ENCODE peak calls at places on chromosomes 5 and 9, in eight cellular contexts. K, C, S, D, I, Q, T and O are unnamed samples.

GRCh38 chr9:36118706-36119105 is 17.8 kb upstream of the GLIPR2 start:
- DNase-seq in K (no peak), C (no peak), S (no peak), D (no peak), I (no peak), Q (no peak), T (no peak), O (peak)

GRCh38 chr9:81984911-81985310 is 3.7 kb upstream of the SPATA31D1 start:
- DNase-seq in K (no peak), C (no peak), S (no peak), D (no peak), I (no peak), Q (no peak), T (no peak), O (no peak)

GRCh38 chr9:82553654-82554366 is 509.1 kb downstream of the RASEF start:
- DNase-seq in K (peak), C (no peak), S (no peak), D (no peak), I (no peak), Q (no peak), T (no peak), O (no peak)

GRCh38 chr5:38780950-38781349 is 64.9 kb upstream of the OSMR start:
- DNase-seq in K (peak), C (no peak), S (no peak), D (peak), I (no peak), Q (no peak), T (no peak), O (peak)

GRCh38 chr5:110784901-110785300 is 46.1 kb downstream of the SLC25A46 start:
- DNase-seq in K (peak), C (no peak), S (no peak), D (no peak), I (no peak), Q (no peak), T (no peak), O (no peak)

GRCh38 chr5:172788771-172789686 is 18.0 kb upstream of the DUSP1 start:
- DNase-seq in K (no peak), C (no peak), S (peak), D (no peak), I (no peak), Q (no peak), T (no peak), O (no peak)

GRCh38 chr5:78367318-78367991 is 7.0 kb downstream of the SCAMP1 start:
- DNase-seq in K (no peak), C (peak), S (no peak), D (no peak), I (no peak), Q (no peak), T (no peak), O (peak)

GRCh38 chr5:36875051-36875788 is 1.3 kb upstream of the NIPBL start:
- DNase-seq in K (peak), C (peak), S (no peak), D (peak), I (peak), Q (peak), T (no peak), O (peak)